ENCODE peak calls at places on chromosome 5, in ten cellular contexts. B is mesendoderm, M is upper lobe of left lung, S is occipital lobe, O is GM04503, R is small intestine, D is LoVo, C is T-cell, K is naive B cell, F is substantia nigra. H is an unnamed sample.

GRCh38 chr5:39169081-39169480 is 50.3 kb downstream of the FYB1 start:
- DNase-seq in S (no peak), C (no peak), B (no peak), O (peak), F (no peak), K (no peak), M (no peak), D (no peak), R (no peak), H (no peak)

GRCh38 chr5:95221234-95221633 is 63.7 kb downstream of the MCTP1 start:
- DNase-seq in B (no peak), F (no peak), D (no peak), R (no peak), O (no peak), M (no peak), K (no peak), S (no peak), C (no peak), H (no peak)

GRCh38 chr5:74452851-74453250 is 187.7 kb downstream of the ENC1 start:
- DNase-seq in R (no peak), S (no peak), K (no peak), O (no peak), D (no peak), B (no peak), M (no peak), C (no peak), F (no peak), H (no peak)

GRCh38 chr5:141822134-141822533 is 56.1 kb downstream of the PCDH1 start:
- DNase-seq in D (no peak), O (no peak), B (no peak), R (no peak), K (no peak), C (no peak), M (peak), F (no peak), S (no peak), H (peak)

GRCh38 chr5:132094393-132095076 is 20.9 kb downstream of the CSF2 start:
- DNase-seq in R (no peak), M (no peak), B (no peak), F (no peak), C (no peak), O (peak), S (no peak), K (no peak), D (peak), H (no peak)

GRCh38 chr5:28499764-28500290 is 1461.4 kb upstream of the CDH9 start:
- DNase-seq in D (no peak), K (no peak), M (no peak), F (no peak), R (no peak), O (no peak), S (no peak), B (no peak), C (no peak), H (no peak)

GRCh38 chr5:125311743-125312142 is 565.3 kb upstream of the ZNF608 start:
- DNase-seq in D (peak), O (peak), S (no peak), K (no peak), B (no peak), C (no peak), F (no peak), M (no peak), R (no peak), H (no peak)

GRCh38 chr5:42274913-42275312 is 148.3 kb upstream of the GHR start:
- DNase-seq in B (peak), S (no peak), R (no peak), C (no peak), F (no peak), O (no peak), K (no peak), D (no peak), M (no peak), H (no peak)

GRCh38 chr5:10856646-10857332 is 95.8 kb upstream of the DAP start:
- DNase-seq in C (no peak), K (no peak), M (peak), F (no peak), R (no peak), O (peak), S (peak), B (peak), D (no peak), H (peak)

GRCh38 chr5:93417500-93417899 is 163.5 kb downstream of the NR2F1-AS1 start:
- DNase-seq in R (no peak), F (no peak), M (no peak), K (no peak), B (no peak), C (no peak), S (no peak), O (no peak), D (no peak), H (no peak)

GRCh38 chr5:43674536-43674935 is 71.6 kb downstream of the NNT start:
- DNase-seq in D (no peak), C (no peak), S (no peak), M (no peak), K (no peak), O (no peak), B (no peak), R (no peak), F (no peak), H (no peak)

GRCh38 chr5:33891731-33892418 is at the start of gene ADAMTS12:
- DNase-seq in F (no peak), S (no peak), O (no peak), C (no peak), R (no peak), K (no peak), D (no peak), M (no peak), B (peak), H (no peak)

GRCh38 chr5:139410121-139410885 is 6.4 kb upstream of the SPATA24 start:
- DNase-seq in O (no peak), B (no peak), S (no peak), R (no peak), K (no peak), C (no peak), M (no peak), F (no peak), D (no peak), H (no peak)

GRCh38 chr5:140109818-140110733 is 3.8 kb upstream of the PURA start:
- DNase-seq in F (no peak), C (no peak), M (no peak), R (no peak), B (no peak), K (no peak), O (no peak), D (no peak), S (no peak), H (no peak)

GRCh38 chr5:73861313-73861978 is 235.4 kb downstream of the ARHGEF28 start:
- DNase-seq in K (no peak), S (no peak), R (no peak), M (peak), B (no peak), D (no peak), C (no peak), O (peak), F (no peak), H (no peak)

GRCh38 chr5:53008751-53009150 is 19.6 kb downstream of the ITGA2 start:
- DNase-seq in D (no peak), C (no peak), F (no peak), K (no peak), O (no peak), M (no peak), R (peak), S (no peak), B (no peak), H (no peak)

GRCh38 chr5:1330146-1330846 is 14.6 kb downstream of the CLPTM1L start:
- DNase-seq in O (no peak), M (peak), R (peak), S (no peak), D (no peak), C (no peak), B (no peak), K (no peak), F (no peak), H (no peak)

GRCh38 chr5:124056326-124057160 is 544.6 kb downstream of the CSNK1G3 start:
- DNase-seq in S (no peak), D (no peak), F (no peak), O (no peak), K (peak), B (no peak), C (no peak), R (no peak), M (peak), H (no peak)

GRCh38 chr5:172144931-172145869 is 42.8 kb downstream of the STK10 start:
- DNase-seq in O (no peak), M (no peak), R (no peak), B (no peak), K (no peak), D (no peak), F (no peak), C (no peak), S (no peak), H (no peak)

GRCh38 chr5:134394932-134395331 is 16.7 kb downstream of the CDKN2AIPNL start:
- DNase-seq in M (no peak), F (no peak), O (no peak), D (no peak), S (no peak), K (no peak), R (no peak), B (peak), C (no peak), H (no peak)

GRCh38 chr5:37816883-37817282 is 23.0 kb downstream of the GDNF start:
- DNase-seq in O (no peak), S (peak), R (no peak), F (peak), M (no peak), K (no peak), C (no peak), B (no peak), D (no peak), H (peak)

GRCh38 chr5:157828031-157828948 is 30.7 kb downstream of the CLINT1 start:
- DNase-seq in S (no peak), M (no peak), C (no peak), D (no peak), O (no peak), R (no peak), B (no peak), K (no peak), F (no peak), H (no peak)

GRCh38 chr5:135426102-135427082 is 20.8 kb downstream of the DCANP1 start:
- DNase-seq in K (peak), S (no peak), O (no peak), B (peak), D (peak), F (no peak), C (no peak), R (peak), M (no peak), H (peak)

GRCh38 chr5:11596185-11596584 is 308.1 kb downstream of the CTNND2 start:
- DNase-seq in K (no peak), B (peak), D (no peak), O (no peak), R (no peak), S (no peak), F (no peak), M (no peak), C (no peak), H (no peak)

GRCh38 chr5:132459983-132460834 is 30.4 kb downstream of the IRF1 start:
- DNase-seq in K (no peak), R (peak), F (no peak), C (no peak), S (no peak), D (no peak), B (peak), M (peak), O (no peak), H (peak)

GRCh38 chr5:166909040-166909439 is 1382.4 kb upstream of the WWC1 start:
- DNase-seq in R (no peak), M (no peak), S (no peak), F (no peak), B (no peak), K (no peak), C (no peak), O (no peak), D (no peak), H (peak)

GRCh38 chr5:72063219-72063819 is 44.0 kb upstream of the MAP1B start:
- DNase-seq in C (no peak), F (no peak), S (no peak), B (peak), O (no peak), R (no peak), M (no peak), D (peak), K (no peak), H (peak)

GRCh38 chr5:95976606-95977005 is 15.0 kb upstream of the ELL2 start:
- DNase-seq in C (no peak), K (no peak), M (no peak), B (no peak), R (no peak), F (no peak), O (no peak), S (no peak), D (no peak), H (no peak)

GRCh38 chr5:29079771-29080170 is 2041.4 kb upstream of the CDH9 start:
- DNase-seq in R (no peak), S (no peak), F (no peak), K (no peak), B (peak), C (no peak), D (no peak), M (no peak), O (no peak), H (peak)

GRCh38 chr5:38468978-38469706 is 87.3 kb downstream of the LIFR start:
- DNase-seq in O (no peak), R (no peak), F (peak), C (no peak), S (no peak), D (no peak), K (no peak), M (no peak), B (no peak), H (no peak)

GRCh38 chr5:31983851-31984250 is 190.3 kb downstream of the GOLPH3 start:
- DNase-seq in F (no peak), M (no peak), O (peak), D (no peak), B (no peak), C (no peak), S (no peak), R (no peak), K (no peak), H (no peak)

GRCh38 chr5:139848508-139849100 is 53.0 kb downstream of the PSD2 start:
- DNase-seq in D (no peak), R (no peak), S (no peak), C (no peak), B (peak), F (no peak), K (no peak), M (no peak), O (no peak), H (no peak)

GRCh38 chr5:90326995-90327394 is 82.6 kb downstream of the CETN3 start:
- DNase-seq in O (no peak), F (no peak), C (no peak), S (peak), B (no peak), K (no peak), D (no peak), R (no peak), M (no peak), H (no peak)

GRCh38 chr5:116237917-116238502 is 153.2 kb downstream of the COMMD10 start:
- DNase-seq in C (no peak), F (no peak), R (no peak), M (no peak), K (no peak), B (no peak), O (no peak), D (no peak), S (no peak), H (peak)

GRCh38 chr5:82924990-82925385 is 152.2 kb downstream of the TMEM167A start:
- DNase-seq in D (no peak), K (no peak), F (no peak), O (no peak), M (no peak), C (no peak), S (no peak), B (no peak), R (no peak), H (no peak)

GRCh38 chr5:96781031-96781733 is 26.6 kb downstream of the ERAP1 start:
- DNase-seq in M (no peak), C (no peak), S (no peak), D (peak), O (peak), K (no peak), F (no peak), R (peak), B (no peak), H (no peak)

GRCh38 chr5:68285857-68286611 is 70.5 kb downstream of the PIK3R1 start:
- DNase-seq in R (peak), K (peak), M (no peak), C (no peak), F (no peak), S (no peak), B (peak), O (no peak), D (peak), H (peak)

GRCh38 chr5:59188415-59189225 is 605.7 kb downstream of the RAB3C start:
- DNase-seq in C (peak), D (peak), O (no peak), K (peak), M (peak), B (peak), S (peak), F (peak), R (peak), H (peak)

GRCh38 chr5:158060216-158060615 is 201.3 kb upstream of the CLINT1 start:
- DNase-seq in R (no peak), O (no peak), K (no peak), S (no peak), C (no peak), B (no peak), D (no peak), M (no peak), F (no peak), H (no peak)